ENCODE peak calls at places on chromosomes 16 and 17, in ten cellular contexts. L is brain microvascular endothelial cell, A is ELR, M is WTC11, Q is esophagus squamous epithelium, S is cardiac fibroblast, G is cortex of kidney, V is mammary epithelial cell, H is H7, O is GM10248. I is an unnamed sample.
A peak's percentile ranks its signal among the peaks of the same experiment; 100 is the strongest.

GRCh38 chr16:83015871-83016270 is 389.1 kb downstream of the CDH13 start:
- DNase-seq in L (no peak), A (no peak), M (no peak), Q (no peak), S (no peak), G (no peak), V (peak; percentile 32), H (no peak), O (no peak), I (no peak)

GRCh38 chr17:81934850-81935708 is 2.0 kb downstream of the PYCR1 start:
- DNase-seq in L (no peak), A (no peak), M (no peak), Q (no peak), S (no peak), G (no peak), V (no peak), H (no peak), O (no peak), I (no peak)

GRCh38 chr17:58337600-58338453 is 9.2 kb upstream of the TSPOAP1 start:
- DNase-seq in L (peak; percentile 69), A (peak; percentile 91), M (peak; percentile 84), Q (peak; percentile 81), S (peak; percentile 82), G (no peak), V (no peak), H (peak; percentile 96), O (peak; percentile 82), I (peak; percentile 98)

GRCh38 chr16:84982434-84982833 is 28.9 kb downstream of the ZDHHC7 start:
- DNase-seq in L (no peak), A (no peak), M (no peak), Q (no peak), S (no peak), G (no peak), V (no peak), H (no peak), O (no peak), I (no peak)

GRCh38 chr17:78476973-78477372 is 98.5 kb downstream of the PGS1 start:
- DNase-seq in L (no peak), A (no peak), M (no peak), Q (no peak), S (no peak), G (no peak), V (peak; percentile 76), H (no peak), O (no peak), I (no peak)

GRCh38 chr17:81251091-81251942 is 12.2 kb downstream of the NDUFAF8 start:
- DNase-seq in L (no peak), A (no peak), M (no peak), Q (no peak), S (no peak), G (no peak), V (no peak), H (peak; percentile 69), O (no peak), I (no peak)

GRCh38 chr17:11511696-11512095 is 86.6 kb upstream of the DNAH9 start:
- DNase-seq in L (no peak), A (no peak), M (no peak), Q (no peak), S (no peak), G (no peak), V (no peak), H (no peak), O (no peak), I (no peak)

GRCh38 chr17:31562447-31562846 is 171.0 kb downstream of the RAB11FIP4 start:
- DNase-seq in L (no peak), A (no peak), M (no peak), Q (no peak), S (no peak), G (no peak), V (no peak), H (peak; percentile 49), O (no peak), I (no peak)

GRCh38 chr16:85650864-85651811 is 37.6 kb downstream of the GINS2 start:
- DNase-seq in L (no peak), A (no peak), M (no peak), Q (no peak), S (no peak), G (no peak), V (no peak), H (peak; percentile 85), O (no peak), I (no peak)

GRCh38 chr17:50097455-50097854 is 2.3 kb downstream of the PDK2 start:
- DNase-seq in L (no peak), A (no peak), M (no peak), Q (no peak), S (no peak), G (no peak), V (no peak), H (no peak), O (no peak), I (peak; percentile 73)